ENCODE peak calls at places on chromosomes 7 and 10, in seven cellular contexts. P, O, D, T, Y, L and K are unnamed samples.

GRCh38 chr10:85908462-85908861 is 458.1 kb downstream of the GRID1 start:
- DNase-seq in P (no peak), O (no peak), D (no peak), T (no peak), Y (no peak), L (no peak), K (no peak)

GRCh38 chr10:69321037-69321715 is 42.9 kb downstream of the HK1 start:
- DNase-seq in P (no peak), O (no peak), D (no peak), T (no peak), Y (no peak), L (no peak), K (no peak)

GRCh38 chr7:129258649-129259389 is 34.0 kb downstream of the AHCYL2 start:
- DNase-seq in P (peak), O (no peak), D (peak), T (no peak), Y (peak), L (no peak), K (no peak)

GRCh38 chr10:26556756-26557640 is 118.9 kb downstream of the APBB1IP start:
- DNase-seq in P (peak), O (no peak), D (peak), T (peak), Y (peak), L (peak), K (peak)

GRCh38 chr7:41319601-41320000 is 383.3 kb downstream of the INHBA start:
- DNase-seq in P (no peak), O (no peak), D (no peak), T (no peak), Y (no peak), L (no peak), K (no peak)

GRCh38 chr7:157233677-157234076 is 95.0 kb downstream of the UBE3C start:
- DNase-seq in P (no peak), O (no peak), D (no peak), T (no peak), Y (no peak), L (no peak), K (peak)

GRCh38 chr10:106941297-106942034 is 223.0 kb downstream of the SORCS1 start:
- DNase-seq in P (no peak), O (no peak), D (no peak), T (no peak), Y (no peak), L (peak), K (no peak)

GRCh38 chr7:26013551-26014083 is 138.4 kb upstream of the NFE2L3 start:
- DNase-seq in P (no peak), O (no peak), D (no peak), T (no peak), Y (peak), L (no peak), K (no peak)

GRCh38 chr7:64651203-64651602 is 14.7 kb upstream of the ZNF107 start:
- DNase-seq in P (no peak), O (no peak), D (no peak), T (no peak), Y (no peak), L (no peak), K (no peak)

GRCh38 chr10:132414402-132415016 is 17.5 kb downstream of the PWWP2B start:
- DNase-seq in P (no peak), O (no peak), D (no peak), T (no peak), Y (no peak), L (no peak), K (no peak)

GRCh38 chr7:106354822-106355221 is 70.0 kb upstream of the NAMPT start:
- DNase-seq in P (no peak), O (no peak), D (no peak), T (no peak), Y (no peak), L (peak), K (no peak)

GRCh38 chr7:102061981-102062390 is 224.7 kb upstream of the SH2B2 start:
- DNase-seq in P (no peak), O (no peak), D (no peak), T (no peak), Y (no peak), L (peak), K (peak)

GRCh38 chr10:33897255-33897893 is 562.9 kb upstream of the NRP1 start:
- DNase-seq in P (no peak), O (no peak), D (no peak), T (no peak), Y (no peak), L (no peak), K (peak)

GRCh38 chr7:117138943-117139690 is 183.7 kb downstream of the WNT2 start:
- DNase-seq in P (no peak), O (no peak), D (no peak), T (no peak), Y (no peak), L (no peak), K (no peak)

GRCh38 chr7:21550076-21550475 is 7.2 kb downstream of the DNAH11 start:
- DNase-seq in P (no peak), O (no peak), D (no peak), T (no peak), Y (no peak), L (no peak), K (no peak)

GRCh38 chr7:104980440-104980839 is 33.6 kb upstream of the KMT2E start:
- DNase-seq in P (no peak), O (no peak), D (no peak), T (no peak), Y (no peak), L (no peak), K (peak)

GRCh38 chr10:62652114-62652513 is 152.4 kb upstream of the ADO start:
- DNase-seq in P (no peak), O (no peak), D (no peak), T (no peak), Y (no peak), L (no peak), K (peak)

GRCh38 chr10:119428789-119429188 is 113.7 kb downstream of the RGS10 start:
- DNase-seq in P (no peak), O (no peak), D (no peak), T (no peak), Y (no peak), L (no peak), K (no peak)

GRCh38 chr10:60353519-60354258 is 36.0 kb downstream of the ANK3 start:
- DNase-seq in P (no peak), O (no peak), D (no peak), T (peak), Y (no peak), L (peak), K (no peak)

GRCh38 chr7:93799750-93800357 is 90.7 kb downstream of the TFPI2 start:
- DNase-seq in P (no peak), O (no peak), D (no peak), T (no peak), Y (no peak), L (peak), K (peak)

GRCh38 chr7:65609131-65609530 is 235.5 kb downstream of the ZNF92 start:
- DNase-seq in P (no peak), O (no peak), D (no peak), T (no peak), Y (no peak), L (no peak), K (no peak)